ENCODE peak calls at places on chromosome 5, in nine cellular contexts. One of them, this sample, is unnamed.

GRCh38 chr5:51646482-51646881 is 263.2 kb downstream of the ISL1 start:
- DNase-seq in astrocyte of the hippocampus: no peak
- DNase-seq in HTR-8/SVneo: no peak
- DNase-seq in activated CD8-positive, alpha-beta memory T cell treated with anti-CD3 and anti-CD28 coated beads, Interleukin-2, amount 50 U/mL, for 4 hours: no peak
- DNase-seq in anterior cingulate cortex: no peak
- DNase-seq in fibroblast of gingiva: no peak
- DNase-seq in ACHN: no peak
- DNase-seq in NCI-H2029 treated with DMSO at 0.1 percent for 48 hours: no peak
- DNase-seq in activated T-cell treated with anti-CD3 and anti-CD28 coated beads, Interleukin-2, amount 50 U/mL, for 24 hours: no peak
- DNase-seq in this sample: no peak

GRCh38 chr5:1649554-1649953 is 125.8 kb upstream of the LPCAT1 start:
- DNase-seq in astrocyte of the hippocampus: no peak
- DNase-seq in HTR-8/SVneo: no peak
- DNase-seq in activated CD8-positive, alpha-beta memory T cell treated with anti-CD3 and anti-CD28 coated beads, Interleukin-2, amount 50 U/mL, for 4 hours: no peak
- DNase-seq in anterior cingulate cortex: no peak
- DNase-seq in fibroblast of gingiva: no peak
- DNase-seq in ACHN: no peak
- DNase-seq in NCI-H2029 treated with DMSO at 0.1 percent for 48 hours: no peak
- DNase-seq in activated T-cell treated with anti-CD3 and anti-CD28 coated beads, Interleukin-2, amount 50 U/mL, for 24 hours: peak
- DNase-seq in this sample: no peak

GRCh38 chr5:115979628-115980041 is 17.4 kb downstream of the LVRN start:
- DNase-seq in astrocyte of the hippocampus: no peak
- DNase-seq in HTR-8/SVneo: no peak
- DNase-seq in activated CD8-positive, alpha-beta memory T cell treated with anti-CD3 and anti-CD28 coated beads, Interleukin-2, amount 50 U/mL, for 4 hours: no peak
- DNase-seq in anterior cingulate cortex: no peak
- DNase-seq in fibroblast of gingiva: peak
- DNase-seq in ACHN: no peak
- DNase-seq in NCI-H2029 treated with DMSO at 0.1 percent for 48 hours: no peak
- DNase-seq in activated T-cell treated with anti-CD3 and anti-CD28 coated beads, Interleukin-2, amount 50 U/mL, for 24 hours: no peak
- DNase-seq in this sample: peak

GRCh38 chr5:156505101-156505500 is 178.1 kb downstream of the SGCD start:
- DNase-seq in astrocyte of the hippocampus: no peak
- DNase-seq in HTR-8/SVneo: no peak
- DNase-seq in activated CD8-positive, alpha-beta memory T cell treated with anti-CD3 and anti-CD28 coated beads, Interleukin-2, amount 50 U/mL, for 4 hours: no peak
- DNase-seq in anterior cingulate cortex: no peak
- DNase-seq in fibroblast of gingiva: no peak
- DNase-seq in ACHN: no peak
- DNase-seq in NCI-H2029 treated with DMSO at 0.1 percent for 48 hours: no peak
- DNase-seq in activated T-cell treated with anti-CD3 and anti-CD28 coated beads, Interleukin-2, amount 50 U/mL, for 24 hours: no peak
- DNase-seq in this sample: no peak

GRCh38 chr5:124706041-124706440 is 40.4 kb downstream of the ZNF608 start:
- DNase-seq in astrocyte of the hippocampus: no peak
- DNase-seq in HTR-8/SVneo: no peak
- DNase-seq in activated CD8-positive, alpha-beta memory T cell treated with anti-CD3 and anti-CD28 coated beads, Interleukin-2, amount 50 U/mL, for 4 hours: no peak
- DNase-seq in anterior cingulate cortex: no peak
- DNase-seq in fibroblast of gingiva: no peak
- DNase-seq in ACHN: no peak
- DNase-seq in NCI-H2029 treated with DMSO at 0.1 percent for 48 hours: no peak
- DNase-seq in activated T-cell treated with anti-CD3 and anti-CD28 coated beads, Interleukin-2, amount 50 U/mL, for 24 hours: no peak
- DNase-seq in this sample: no peak

GRCh38 chr5:68548959-68549676 is 333.6 kb downstream of the PIK3R1 start:
- DNase-seq in astrocyte of the hippocampus: peak
- DNase-seq in HTR-8/SVneo: peak
- DNase-seq in activated CD8-positive, alpha-beta memory T cell treated with anti-CD3 and anti-CD28 coated beads, Interleukin-2, amount 50 U/mL, for 4 hours: no peak
- DNase-seq in anterior cingulate cortex: no peak
- DNase-seq in fibroblast of gingiva: no peak
- DNase-seq in ACHN: no peak
- DNase-seq in NCI-H2029 treated with DMSO at 0.1 percent for 48 hours: no peak
- DNase-seq in activated T-cell treated with anti-CD3 and anti-CD28 coated beads, Interleukin-2, amount 50 U/mL, for 24 hours: no peak
- DNase-seq in this sample: no peak

GRCh38 chr5:761854-762685 is 22.5 kb downstream of the ZDHHC11B start:
- DNase-seq in astrocyte of the hippocampus: no peak
- DNase-seq in HTR-8/SVneo: no peak
- DNase-seq in activated CD8-positive, alpha-beta memory T cell treated with anti-CD3 and anti-CD28 coated beads, Interleukin-2, amount 50 U/mL, for 4 hours: no peak
- DNase-seq in anterior cingulate cortex: peak
- DNase-seq in fibroblast of gingiva: no peak
- DNase-seq in ACHN: no peak
- DNase-seq in NCI-H2029 treated with DMSO at 0.1 percent for 48 hours: peak
- DNase-seq in activated T-cell treated with anti-CD3 and anti-CD28 coated beads, Interleukin-2, amount 50 U/mL, for 24 hours: peak
- DNase-seq in this sample: no peak

GRCh38 chr5:151182501-151182900 is 24.9 kb upstream of the ANXA6 start:
- DNase-seq in astrocyte of the hippocampus: no peak
- DNase-seq in HTR-8/SVneo: no peak
- DNase-seq in activated CD8-positive, alpha-beta memory T cell treated with anti-CD3 and anti-CD28 coated beads, Interleukin-2, amount 50 U/mL, for 4 hours: no peak
- DNase-seq in anterior cingulate cortex: no peak
- DNase-seq in fibroblast of gingiva: no peak
- DNase-seq in ACHN: no peak
- DNase-seq in NCI-H2029 treated with DMSO at 0.1 percent for 48 hours: no peak
- DNase-seq in activated T-cell treated with anti-CD3 and anti-CD28 coated beads, Interleukin-2, amount 50 U/mL, for 24 hours: peak
- DNase-seq in this sample: no peak

GRCh38 chr5:159034083-159034824 is 65.5 kb downstream of the EBF1 start:
- DNase-seq in astrocyte of the hippocampus: no peak
- DNase-seq in HTR-8/SVneo: no peak
- DNase-seq in activated CD8-positive, alpha-beta memory T cell treated with anti-CD3 and anti-CD28 coated beads, Interleukin-2, amount 50 U/mL, for 4 hours: no peak
- DNase-seq in anterior cingulate cortex: no peak
- DNase-seq in fibroblast of gingiva: no peak
- DNase-seq in ACHN: no peak
- DNase-seq in NCI-H2029 treated with DMSO at 0.1 percent for 48 hours: no peak
- DNase-seq in activated T-cell treated with anti-CD3 and anti-CD28 coated beads, Interleukin-2, amount 50 U/mL, for 24 hours: no peak
- DNase-seq in this sample: no peak

GRCh38 chr5:140833993-140834392 is at the start of gene PCDHA7:
- DNase-seq in astrocyte of the hippocampus: peak
- DNase-seq in HTR-8/SVneo: no peak
- DNase-seq in activated CD8-positive, alpha-beta memory T cell treated with anti-CD3 and anti-CD28 coated beads, Interleukin-2, amount 50 U/mL, for 4 hours: no peak
- DNase-seq in anterior cingulate cortex: no peak
- DNase-seq in fibroblast of gingiva: no peak
- DNase-seq in ACHN: peak
- DNase-seq in NCI-H2029 treated with DMSO at 0.1 percent for 48 hours: no peak
- DNase-seq in activated T-cell treated with anti-CD3 and anti-CD28 coated beads, Interleukin-2, amount 50 U/mL, for 24 hours: no peak
- DNase-seq in this sample: no peak

GRCh38 chr5:153831976-153832375 is 206.7 kb downstream of the FAM114A2 start:
- DNase-seq in astrocyte of the hippocampus: no peak
- DNase-seq in HTR-8/SVneo: no peak
- DNase-seq in activated CD8-positive, alpha-beta memory T cell treated with anti-CD3 and anti-CD28 coated beads, Interleukin-2, amount 50 U/mL, for 4 hours: no peak
- DNase-seq in anterior cingulate cortex: no peak
- DNase-seq in fibroblast of gingiva: peak
- DNase-seq in ACHN: no peak
- DNase-seq in NCI-H2029 treated with DMSO at 0.1 percent for 48 hours: no peak
- DNase-seq in activated T-cell treated with anti-CD3 and anti-CD28 coated beads, Interleukin-2, amount 50 U/mL, for 24 hours: no peak
- DNase-seq in this sample: no peak

GRCh38 chr5:142843029-142843905 is 73.1 kb downstream of the ARHGAP26 start:
- DNase-seq in astrocyte of the hippocampus: no peak
- DNase-seq in HTR-8/SVneo: no peak
- DNase-seq in activated CD8-positive, alpha-beta memory T cell treated with anti-CD3 and anti-CD28 coated beads, Interleukin-2, amount 50 U/mL, for 4 hours: no peak
- DNase-seq in anterior cingulate cortex: no peak
- DNase-seq in fibroblast of gingiva: no peak
- DNase-seq in ACHN: no peak
- DNase-seq in NCI-H2029 treated with DMSO at 0.1 percent for 48 hours: no peak
- DNase-seq in activated T-cell treated with anti-CD3 and anti-CD28 coated beads, Interleukin-2, amount 50 U/mL, for 24 hours: no peak
- DNase-seq in this sample: no peak

GRCh38 chr5:45399041-45399440 is 297.1 kb downstream of the HCN1 start:
- DNase-seq in astrocyte of the hippocampus: no peak
- DNase-seq in HTR-8/SVneo: no peak
- DNase-seq in activated CD8-positive, alpha-beta memory T cell treated with anti-CD3 and anti-CD28 coated beads, Interleukin-2, amount 50 U/mL, for 4 hours: no peak
- DNase-seq in anterior cingulate cortex: no peak
- DNase-seq in fibroblast of gingiva: no peak
- DNase-seq in ACHN: no peak
- DNase-seq in NCI-H2029 treated with DMSO at 0.1 percent for 48 hours: no peak
- DNase-seq in activated T-cell treated with anti-CD3 and anti-CD28 coated beads, Interleukin-2, amount 50 U/mL, for 24 hours: no peak
- DNase-seq in this sample: no peak

GRCh38 chr5:171092194-171092593 is 216.9 kb upstream of the TLX3 start:
- DNase-seq in astrocyte of the hippocampus: peak
- DNase-seq in HTR-8/SVneo: peak
- DNase-seq in activated CD8-positive, alpha-beta memory T cell treated with anti-CD3 and anti-CD28 coated beads, Interleukin-2, amount 50 U/mL, for 4 hours: no peak
- DNase-seq in anterior cingulate cortex: no peak
- DNase-seq in fibroblast of gingiva: peak
- DNase-seq in ACHN: peak
- DNase-seq in NCI-H2029 treated with DMSO at 0.1 percent for 48 hours: no peak
- DNase-seq in activated T-cell treated with anti-CD3 and anti-CD28 coated beads, Interleukin-2, amount 50 U/mL, for 24 hours: no peak
- DNase-seq in this sample: no peak

GRCh38 chr5:143536364-143536763 is 132.9 kb upstream of the NR3C1 start:
- DNase-seq in astrocyte of the hippocampus: peak
- DNase-seq in HTR-8/SVneo: peak
- DNase-seq in activated CD8-positive, alpha-beta memory T cell treated with anti-CD3 and anti-CD28 coated beads, Interleukin-2, amount 50 U/mL, for 4 hours: no peak
- DNase-seq in anterior cingulate cortex: no peak
- DNase-seq in fibroblast of gingiva: peak
- DNase-seq in ACHN: peak
- DNase-seq in NCI-H2029 treated with DMSO at 0.1 percent for 48 hours: no peak
- DNase-seq in activated T-cell treated with anti-CD3 and anti-CD28 coated beads, Interleukin-2, amount 50 U/mL, for 24 hours: no peak
- DNase-seq in this sample: peak

GRCh38 chr5:51960617-51961115 is 577.4 kb downstream of the ISL1 start:
- DNase-seq in astrocyte of the hippocampus: peak
- DNase-seq in HTR-8/SVneo: peak
- DNase-seq in activated CD8-positive, alpha-beta memory T cell treated with anti-CD3 and anti-CD28 coated beads, Interleukin-2, amount 50 U/mL, for 4 hours: no peak
- DNase-seq in anterior cingulate cortex: no peak
- DNase-seq in fibroblast of gingiva: no peak
- DNase-seq in ACHN: peak
- DNase-seq in NCI-H2029 treated with DMSO at 0.1 percent for 48 hours: peak
- DNase-seq in activated T-cell treated with anti-CD3 and anti-CD28 coated beads, Interleukin-2, amount 50 U/mL, for 24 hours: no peak
- DNase-seq in this sample: no peak

GRCh38 chr5:128536861-128537305 is 1.2 kb downstream of the FBN2 start:
- DNase-seq in astrocyte of the hippocampus: peak
- DNase-seq in HTR-8/SVneo: no peak
- DNase-seq in activated CD8-positive, alpha-beta memory T cell treated with anti-CD3 and anti-CD28 coated beads, Interleukin-2, amount 50 U/mL, for 4 hours: no peak
- DNase-seq in anterior cingulate cortex: no peak
- DNase-seq in fibroblast of gingiva: no peak
- DNase-seq in ACHN: no peak
- DNase-seq in NCI-H2029 treated with DMSO at 0.1 percent for 48 hours: no peak
- DNase-seq in activated T-cell treated with anti-CD3 and anti-CD28 coated beads, Interleukin-2, amount 50 U/mL, for 24 hours: no peak
- DNase-seq in this sample: no peak

GRCh38 chr5:172407241-172407691 is 47.1 kb downstream of the SH3PXD2B start:
- DNase-seq in astrocyte of the hippocampus: peak
- DNase-seq in HTR-8/SVneo: no peak
- DNase-seq in activated CD8-positive, alpha-beta memory T cell treated with anti-CD3 and anti-CD28 coated beads, Interleukin-2, amount 50 U/mL, for 4 hours: no peak
- DNase-seq in anterior cingulate cortex: no peak
- DNase-seq in fibroblast of gingiva: peak
- DNase-seq in ACHN: peak
- DNase-seq in NCI-H2029 treated with DMSO at 0.1 percent for 48 hours: no peak
- DNase-seq in activated T-cell treated with anti-CD3 and anti-CD28 coated beads, Interleukin-2, amount 50 U/mL, for 24 hours: no peak
- DNase-seq in this sample: no peak

GRCh38 chr5:66967826-66968262 is 228.8 kb downstream of the CD180 start:
- DNase-seq in astrocyte of the hippocampus: no peak
- DNase-seq in HTR-8/SVneo: no peak
- DNase-seq in activated CD8-positive, alpha-beta memory T cell treated with anti-CD3 and anti-CD28 coated beads, Interleukin-2, amount 50 U/mL, for 4 hours: no peak
- DNase-seq in anterior cingulate cortex: no peak
- DNase-seq in fibroblast of gingiva: no peak
- DNase-seq in ACHN: no peak
- DNase-seq in NCI-H2029 treated with DMSO at 0.1 percent for 48 hours: no peak
- DNase-seq in activated T-cell treated with anti-CD3 and anti-CD28 coated beads, Interleukin-2, amount 50 U/mL, for 24 hours: no peak
- DNase-seq in this sample: no peak

GRCh38 chr5:55993013-55993412 is 1.8 kb downstream of the IL6ST start:
- DNase-seq in astrocyte of the hippocampus: peak
- DNase-seq in HTR-8/SVneo: no peak
- DNase-seq in activated CD8-positive, alpha-beta memory T cell treated with anti-CD3 and anti-CD28 coated beads, Interleukin-2, amount 50 U/mL, for 4 hours: no peak
- DNase-seq in anterior cingulate cortex: peak
- DNase-seq in fibroblast of gingiva: peak
- DNase-seq in ACHN: no peak
- DNase-seq in NCI-H2029 treated with DMSO at 0.1 percent for 48 hours: no peak
- DNase-seq in activated T-cell treated with anti-CD3 and anti-CD28 coated beads, Interleukin-2, amount 50 U/mL, for 24 hours: no peak
- DNase-seq in this sample: no peak

GRCh38 chr5:95918421-95919006 is 43.1 kb downstream of the ELL2 start:
- DNase-seq in astrocyte of the hippocampus: no peak
- DNase-seq in HTR-8/SVneo: no peak
- DNase-seq in activated CD8-positive, alpha-beta memory T cell treated with anti-CD3 and anti-CD28 coated beads, Interleukin-2, amount 50 U/mL, for 4 hours: no peak
- DNase-seq in anterior cingulate cortex: no peak
- DNase-seq in fibroblast of gingiva: no peak
- DNase-seq in ACHN: no peak
- DNase-seq in NCI-H2029 treated with DMSO at 0.1 percent for 48 hours: no peak
- DNase-seq in activated T-cell treated with anti-CD3 and anti-CD28 coated beads, Interleukin-2, amount 50 U/mL, for 24 hours: no peak
- DNase-seq in this sample: no peak

GRCh38 chr5:175092691-175093090 is 351.3 kb downstream of the DRD1 start:
- DNase-seq in astrocyte of the hippocampus: no peak
- DNase-seq in HTR-8/SVneo: no peak
- DNase-seq in activated CD8-positive, alpha-beta memory T cell treated with anti-CD3 and anti-CD28 coated beads, Interleukin-2, amount 50 U/mL, for 4 hours: no peak
- DNase-seq in anterior cingulate cortex: no peak
- DNase-seq in fibroblast of gingiva: no peak
- DNase-seq in ACHN: no peak
- DNase-seq in NCI-H2029 treated with DMSO at 0.1 percent for 48 hours: no peak
- DNase-seq in activated T-cell treated with anti-CD3 and anti-CD28 coated beads, Interleukin-2, amount 50 U/mL, for 24 hours: no peak
- DNase-seq in this sample: no peak

GRCh38 chr5:90015584-90016018 is 394.0 kb downstream of the CETN3 start:
- DNase-seq in astrocyte of the hippocampus: peak
- DNase-seq in HTR-8/SVneo: peak
- DNase-seq in activated CD8-positive, alpha-beta memory T cell treated with anti-CD3 and anti-CD28 coated beads, Interleukin-2, amount 50 U/mL, for 4 hours: no peak
- DNase-seq in anterior cingulate cortex: no peak
- DNase-seq in fibroblast of gingiva: no peak
- DNase-seq in ACHN: no peak
- DNase-seq in NCI-H2029 treated with DMSO at 0.1 percent for 48 hours: no peak
- DNase-seq in activated T-cell treated with anti-CD3 and anti-CD28 coated beads, Interleukin-2, amount 50 U/mL, for 24 hours: no peak
- DNase-seq in this sample: no peak

GRCh38 chr5:16617272-16617973 is 626 bp upstream of the RETREG1 start:
- DNase-seq in astrocyte of the hippocampus: no peak
- DNase-seq in HTR-8/SVneo: peak
- DNase-seq in activated CD8-positive, alpha-beta memory T cell treated with anti-CD3 and anti-CD28 coated beads, Interleukin-2, amount 50 U/mL, for 4 hours: peak
- DNase-seq in anterior cingulate cortex: no peak
- DNase-seq in fibroblast of gingiva: no peak
- DNase-seq in ACHN: peak
- DNase-seq in NCI-H2029 treated with DMSO at 0.1 percent for 48 hours: no peak
- DNase-seq in activated T-cell treated with anti-CD3 and anti-CD28 coated beads, Interleukin-2, amount 50 U/mL, for 24 hours: peak
- DNase-seq in this sample: no peak

GRCh38 chr5:172806897-172807672 is 27.0 kb upstream of the ERGIC1 start:
- DNase-seq in astrocyte of the hippocampus: peak
- DNase-seq in HTR-8/SVneo: peak
- DNase-seq in activated CD8-positive, alpha-beta memory T cell treated with anti-CD3 and anti-CD28 coated beads, Interleukin-2, amount 50 U/mL, for 4 hours: peak
- DNase-seq in anterior cingulate cortex: no peak
- DNase-seq in fibroblast of gingiva: peak
- DNase-seq in ACHN: peak
- DNase-seq in NCI-H2029 treated with DMSO at 0.1 percent for 48 hours: no peak
- DNase-seq in activated T-cell treated with anti-CD3 and anti-CD28 coated beads, Interleukin-2, amount 50 U/mL, for 24 hours: peak
- DNase-seq in this sample: peak

GRCh38 chr5:138637256-138637655 is 62.1 kb upstream of the HSPA9 start:
- DNase-seq in astrocyte of the hippocampus: no peak
- DNase-seq in HTR-8/SVneo: no peak
- DNase-seq in activated CD8-positive, alpha-beta memory T cell treated with anti-CD3 and anti-CD28 coated beads, Interleukin-2, amount 50 U/mL, for 4 hours: no peak
- DNase-seq in anterior cingulate cortex: no peak
- DNase-seq in fibroblast of gingiva: no peak
- DNase-seq in ACHN: no peak
- DNase-seq in NCI-H2029 treated with DMSO at 0.1 percent for 48 hours: no peak
- DNase-seq in activated T-cell treated with anti-CD3 and anti-CD28 coated beads, Interleukin-2, amount 50 U/mL, for 24 hours: no peak
- DNase-seq in this sample: no peak

GRCh38 chr5:6482735-6483134 is 34.1 kb downstream of the UBE2QL1 start:
- DNase-seq in astrocyte of the hippocampus: no peak
- DNase-seq in HTR-8/SVneo: no peak
- DNase-seq in activated CD8-positive, alpha-beta memory T cell treated with anti-CD3 and anti-CD28 coated beads, Interleukin-2, amount 50 U/mL, for 4 hours: no peak
- DNase-seq in anterior cingulate cortex: no peak
- DNase-seq in fibroblast of gingiva: no peak
- DNase-seq in ACHN: no peak
- DNase-seq in NCI-H2029 treated with DMSO at 0.1 percent for 48 hours: no peak
- DNase-seq in activated T-cell treated with anti-CD3 and anti-CD28 coated beads, Interleukin-2, amount 50 U/mL, for 24 hours: no peak
- DNase-seq in this sample: no peak

GRCh38 chr5:45189481-45189880 is 380.7 kb downstream of the MRPS30 start:
- DNase-seq in astrocyte of the hippocampus: no peak
- DNase-seq in HTR-8/SVneo: no peak
- DNase-seq in activated CD8-positive, alpha-beta memory T cell treated with anti-CD3 and anti-CD28 coated beads, Interleukin-2, amount 50 U/mL, for 4 hours: no peak
- DNase-seq in anterior cingulate cortex: no peak
- DNase-seq in fibroblast of gingiva: no peak
- DNase-seq in ACHN: no peak
- DNase-seq in NCI-H2029 treated with DMSO at 0.1 percent for 48 hours: no peak
- DNase-seq in activated T-cell treated with anti-CD3 and anti-CD28 coated beads, Interleukin-2, amount 50 U/mL, for 24 hours: no peak
- DNase-seq in this sample: no peak

GRCh38 chr5:108387756-108388155 is 5.9 kb upstream of the FBXL17 start:
- DNase-seq in astrocyte of the hippocampus: peak
- DNase-seq in HTR-8/SVneo: no peak
- DNase-seq in activated CD8-positive, alpha-beta memory T cell treated with anti-CD3 and anti-CD28 coated beads, Interleukin-2, amount 50 U/mL, for 4 hours: no peak
- DNase-seq in anterior cingulate cortex: no peak
- DNase-seq in fibroblast of gingiva: no peak
- DNase-seq in ACHN: no peak
- DNase-seq in NCI-H2029 treated with DMSO at 0.1 percent for 48 hours: no peak
- DNase-seq in activated T-cell treated with anti-CD3 and anti-CD28 coated beads, Interleukin-2, amount 50 U/mL, for 24 hours: no peak
- DNase-seq in this sample: no peak

GRCh38 chr5:121144764-121145163 is 680.7 kb downstream of the PRR16 start:
- DNase-seq in astrocyte of the hippocampus: peak
- DNase-seq in HTR-8/SVneo: no peak
- DNase-seq in activated CD8-positive, alpha-beta memory T cell treated with anti-CD3 and anti-CD28 coated beads, Interleukin-2, amount 50 U/mL, for 4 hours: no peak
- DNase-seq in anterior cingulate cortex: no peak
- DNase-seq in fibroblast of gingiva: peak
- DNase-seq in ACHN: peak
- DNase-seq in NCI-H2029 treated with DMSO at 0.1 percent for 48 hours: no peak
- DNase-seq in activated T-cell treated with anti-CD3 and anti-CD28 coated beads, Interleukin-2, amount 50 U/mL, for 24 hours: no peak
- DNase-seq in this sample: peak

GRCh38 chr5:35963381-35963843 is 25.0 kb upstream of the CAPSL start:
- DNase-seq in astrocyte of the hippocampus: peak
- DNase-seq in HTR-8/SVneo: no peak
- DNase-seq in activated CD8-positive, alpha-beta memory T cell treated with anti-CD3 and anti-CD28 coated beads, Interleukin-2, amount 50 U/mL, for 4 hours: no peak
- DNase-seq in anterior cingulate cortex: no peak
- DNase-seq in fibroblast of gingiva: no peak
- DNase-seq in ACHN: no peak
- DNase-seq in NCI-H2029 treated with DMSO at 0.1 percent for 48 hours: no peak
- DNase-seq in activated T-cell treated with anti-CD3 and anti-CD28 coated beads, Interleukin-2, amount 50 U/mL, for 24 hours: no peak
- DNase-seq in this sample: no peak

This sample was measured in stromal cell of bone marrow.